ENCODE peak calls at places on chromosomes 6 and 20, in ten cellular contexts. Y, K, P, J, X, R, T, G, S and N are unnamed samples.

GRCh38 chr6:168116975-168117899 is 38.2 kb upstream of the FRMD1 start:
- DNase-seq in P (no peak), G (no peak), Y (no peak), X (no peak), S (no peak), J (no peak), T (no peak), R (no peak), K (no peak), N (no peak)

GRCh38 chr6:154786144-154786868 is 53.1 kb downstream of the SCAF8 start:
- DNase-seq in S (no peak), R (no peak), P (no peak), G (no peak), K (no peak), J (no peak), X (no peak), T (no peak), Y (no peak), N (no peak)

GRCh38 chr20:62413025-62413580 is 6.0 kb upstream of the CABLES2 start:
- DNase-seq in Y (no peak), J (no peak), S (no peak), P (no peak), T (no peak), K (no peak), G (no peak), R (no peak), X (no peak), N (no peak)

GRCh38 chr6:105902401-105903031 is 183.6 kb upstream of the PRDM1 start:
- DNase-seq in X (no peak), T (no peak), J (no peak), P (no peak), S (no peak), K (no peak), G (no peak), R (no peak), Y (peak), N (no peak)

GRCh38 chr6:49384913-49385312 is 78.1 kb downstream of the MMUT start:
- DNase-seq in J (no peak), S (no peak), T (no peak), P (no peak), K (no peak), G (no peak), Y (no peak), R (no peak), X (no peak), N (no peak)

GRCh38 chr6:134097114-134097707 is 44.8 kb upstream of the SLC2A12 start:
- DNase-seq in S (peak), P (peak), K (no peak), X (peak), T (peak), R (peak), G (peak), J (peak), Y (peak), N (peak)

GRCh38 chr6:17971128-17972073 is 16.0 kb downstream of the KIF13A start:
- DNase-seq in S (no peak), Y (no peak), T (no peak), J (peak), R (no peak), K (no peak), G (no peak), P (no peak), X (no peak), N (no peak)

GRCh38 chr6:170106906-170107525 is 183.9 kb downstream of the DLL1 start:
- DNase-seq in G (no peak), P (no peak), X (no peak), J (no peak), T (no peak), S (no peak), Y (no peak), K (peak), R (no peak), N (no peak)

GRCh38 chr6:150687508-150687907 is 87.8 kb downstream of the PLEKHG1 start:
- DNase-seq in T (no peak), X (no peak), J (no peak), G (no peak), P (no peak), S (no peak), Y (no peak), R (no peak), K (peak), N (no peak)

GRCh38 chr20:40639956-40640355 is 49.1 kb downstream of the MAFB start:
- DNase-seq in G (no peak), T (no peak), R (no peak), P (no peak), K (no peak), Y (no peak), X (no peak), J (no peak), S (no peak), N (no peak)

GRCh38 chr20:38723069-38723981 is 961 bp upstream of the SLC32A1 start:
- DNase-seq in X (peak), T (no peak), J (no peak), K (no peak), R (no peak), Y (no peak), G (no peak), S (peak), P (no peak), N (no peak)

GRCh38 chr20:48287552-48288170 is 502.4 kb upstream of the SULF2 start:
- DNase-seq in T (no peak), K (no peak), G (no peak), J (no peak), S (no peak), X (no peak), R (no peak), P (no peak), Y (no peak), N (no peak)

GRCh38 chr6:43865947-43866346 is 95.9 kb downstream of the VEGFA start:
- DNase-seq in K (no peak), X (no peak), R (no peak), S (no peak), G (no peak), J (no peak), T (no peak), Y (no peak), P (no peak), N (no peak)

GRCh38 chr6:93036835-93037234 is 382.5 kb downstream of the EPHA7 start:
- DNase-seq in Y (peak), R (no peak), S (peak), T (no peak), X (no peak), K (no peak), G (no peak), P (peak), J (no peak), N (no peak)

GRCh38 chr20:44171775-44172571 is 15.0 kb downstream of the JPH2 start:
- DNase-seq in P (no peak), R (no peak), J (no peak), S (no peak), Y (no peak), K (no peak), X (no peak), G (no peak), T (no peak), N (no peak)

GRCh38 chr6:140438346-140438735 is 1063.9 kb upstream of the CITED2 start:
- DNase-seq in S (no peak), X (no peak), P (no peak), T (no peak), J (no peak), R (no peak), Y (no peak), G (no peak), K (no peak), N (no peak)

GRCh38 chr20:9478801-9479200 is 35.6 kb upstream of the LAMP5 start:
- DNase-seq in X (no peak), T (no peak), J (no peak), S (no peak), K (no peak), P (no peak), R (no peak), Y (no peak), G (no peak), N (no peak)

GRCh38 chr6:151452750-151453427 is 963 bp upstream of the RMND1 start:
- DNase-seq in J (no peak), P (no peak), R (peak), G (no peak), S (peak), T (no peak), X (no peak), K (peak), Y (no peak), N (no peak)